ENCODE peak calls at places on chromosomes 4 and X, in ten cellular contexts. S, G, L, C, T, O, X, N, M and Q are unnamed samples.

GRCh38 chr4:86356831-86357230 is 3.0 kb downstream of the MAPK10 start:
- DNase-seq in S (no peak), G (no peak), L (peak; percentile 60), C (no peak), T (no peak), O (no peak), X (no peak), N (no peak), M (no peak), Q (no peak)

GRCh38 chr4:98027827-98028226 is 115.4 kb downstream of the STPG2 start:
- DNase-seq in S (peak; percentile 11), G (peak; percentile 2), L (no peak), C (no peak), T (no peak), O (peak; percentile 50), X (no peak), N (peak; percentile 82), M (no peak), Q (no peak)

GRCh38 chrX:69096963-69097362 is 68.3 kb downstream of the PJA1 start:
- DNase-seq in S (no peak), G (no peak), L (peak; percentile 17), C (no peak), T (no peak), O (no peak), X (no peak), N (no peak), M (no peak), Q (no peak)

GRCh38 chr4:94516999-94517398 is 65.3 kb downstream of the PDLIM5 start:
- DNase-seq in S (no peak), G (peak; percentile 90), L (no peak), C (no peak), T (no peak), O (no peak), X (no peak), N (peak; percentile 91), M (no peak), Q (no peak)

GRCh38 chr4:3276961-3277360 is 15.9 kb upstream of the RGS12 start:
- DNase-seq in S (no peak), G (peak; percentile 55), L (peak; percentile 45), C (no peak), T (no peak), O (no peak), X (no peak), N (no peak), M (no peak), Q (no peak)

GRCh38 chr4:117987464-117987863 is 46.8 kb upstream of the NDST3 start:
- DNase-seq in S (no peak), G (no peak), L (no peak), C (no peak), T (no peak), O (no peak), X (no peak), N (no peak), M (no peak), Q (no peak)

GRCh38 chr4:83125738-83126141 is 11.2 kb upstream of the PLAC8 start:
- DNase-seq in S (no peak), G (no peak), L (no peak), C (no peak), T (no peak), O (no peak), X (peak; percentile 40), N (no peak), M (no peak), Q (peak; percentile 13)

GRCh38 chrX:129593137-129593536 is 53.1 kb downstream of the OCRL start:
- DNase-seq in S (peak; percentile 18), G (peak; percentile 38), L (no peak), C (no peak), T (no peak), O (no peak), X (no peak), N (peak; percentile 50), M (no peak), Q (no peak)

GRCh38 chr4:19944251-19944650 is 307.5 kb upstream of the SLIT2 start:
- DNase-seq in S (no peak), G (no peak), L (no peak), C (no peak), T (no peak), O (no peak), X (no peak), N (peak; percentile 62), M (no peak), Q (no peak)

GRCh38 chr4:183304538-183304937 is 15.5 kb downstream of the CLDN22 start:
- DNase-seq in S (no peak), G (no peak), L (no peak), C (no peak), T (no peak), O (no peak), X (no peak), N (no peak), M (no peak), Q (no peak)

GRCh38 chrX:47802589-47802988 is 34.1 kb upstream of the ZNF81 start:
- DNase-seq in S (peak; percentile 77), G (peak; percentile 10), L (no peak), C (no peak), T (no peak), O (no peak), X (no peak), N (peak; percentile 61), M (no peak), Q (no peak)

GRCh38 chr4:81722229-81722900 is 250.7 kb upstream of the RASGEF1B start:
- DNase-seq in S (no peak), G (no peak), L (no peak), C (no peak), T (no peak), O (no peak), X (no peak), N (no peak), M (no peak), Q (no peak)

GRCh38 chr4:2977116-2978097 is 14.0 kb downstream of the GRK4 start:
- DNase-seq in S (no peak), G (peak; percentile 33), L (peak; percentile 36), C (no peak), T (no peak), O (no peak), X (no peak), N (peak; percentile 71), M (no peak), Q (no peak)

GRCh38 chr4:156169861-156170260 is 216.2 kb upstream of the CTSO start:
- DNase-seq in S (no peak), G (peak; percentile 23), L (no peak), C (no peak), T (no peak), O (no peak), X (no peak), N (no peak), M (no peak), Q (no peak)

GRCh38 chr4:3226467-3226866 is 22.5 kb upstream of the MSANTD1 start:
- DNase-seq in S (no peak), G (no peak), L (peak; percentile 50), C (no peak), T (no peak), O (no peak), X (no peak), N (no peak), M (no peak), Q (no peak)

GRCh38 chr4:73894021-73894420 is 24.8 kb downstream of the CXCL1 start:
- DNase-seq in S (no peak), G (no peak), L (no peak), C (no peak), T (no peak), O (no peak), X (no peak), N (no peak), M (no peak), Q (no peak)

GRCh38 chr4:78200949-78201348 is 143.8 kb downstream of the FRAS1 start:
- DNase-seq in S (no peak), G (no peak), L (no peak), C (no peak), T (no peak), O (no peak), X (no peak), N (no peak), M (no peak), Q (no peak)

GRCh38 chr4:866761-867390 is 40.9 kb upstream of the CPLX1 start:
- DNase-seq in S (peak; percentile 17), G (no peak), L (no peak), C (no peak), T (no peak), O (peak; percentile 8), X (no peak), N (peak; percentile 78), M (no peak), Q (no peak)

GRCh38 chr4:184732126-184732525 is 1.8 kb downstream of the CENPU start:
- DNase-seq in S (no peak), G (no peak), L (no peak), C (no peak), T (no peak), O (no peak), X (no peak), N (peak; percentile 99), M (no peak), Q (no peak)

GRCh38 chrX:132426695-132427281 is 62.0 kb downstream of the MBNL3 start:
- DNase-seq in S (no peak), G (peak; percentile 57), L (no peak), C (no peak), T (no peak), O (no peak), X (no peak), N (peak; percentile 38), M (no peak), Q (no peak)